ENCODE peak calls at places on chromosome 9, in four cellular contexts. Z is naive thymus-derived CD4-positive, alpha-beta T cell; M is ovary; O is K562. B is an unnamed sample. For H3K4me1, the result is how much of the 10 kb centered on the place peaks cover.

GRCh38 chr9:4106744-4107143 is 193.1 kb downstream of the GLIS3 start:
- DNase-seq in O (no peak), Z (no peak), M (no peak), B (no peak)

GRCh38 chr9:128333368-128333969 is 6.9 kb upstream of the SLC27A4 start:
- DNase-seq in Z (no peak), O (peak), M (no peak), B (no peak)

GRCh38 chr9:89946741-89947140 is 341.9 kb downstream of the GADD45G start:
- DNase-seq in M (no peak), Z (no peak), O (no peak), B (no peak)

GRCh38 chr9:108953983-108954574 is 19.9 kb downstream of the ABITRAM start:
- DNase-seq in M (no peak), O (peak), Z (no peak), B (no peak)

GRCh38 chr9:85940832-85941616 is at the start of gene NAA35:
- DNase-seq in Z (peak), M (peak), O (peak), B (peak)

GRCh38 chr9:967436-967835 is 9.0 kb upstream of the DMRT3 start:
- DNase-seq in M (no peak), Z (no peak), O (no peak), B (no peak)

GRCh38 chr9:82127993-82128710 is 139.6 kb downstream of the SPATA31D1 start:
- DNase-seq in Z (no peak), M (no peak), O (no peak), B (no peak)

GRCh38 chr9:5557606-5558587 is 47.6 kb downstream of the PDCD1LG2 start:
- DNase-seq in M (peak), Z (peak), O (no peak), B (no peak)

GRCh38 chr9:130911254-130912049 is 14.8 kb upstream of the QRFP start:
- DNase-seq in Z (no peak), M (no peak), O (peak), B (no peak)

GRCh38 chr9:18017136-18017535 is 438.3 kb downstream of the SH3GL2 start:
- DNase-seq in O (no peak), Z (no peak), M (no peak), B (no peak)

GRCh38 chr9:9961934-9962333 is 650.9 kb downstream of the PTPRD start:
- DNase-seq in O (no peak), Z (no peak), M (no peak), B (no peak)

GRCh38 chr9:75601280-75601679 is 289.2 kb upstream of the PCSK5 start:
- DNase-seq in M (no peak), Z (no peak), O (no peak), B (no peak)

GRCh38 chr9:16521868-16522381 is 348.5 kb downstream of the BNC2 start:
- DNase-seq in O (no peak), M (peak), Z (no peak), B (no peak)

GRCh38 chr9:14320272-14321245 is 6.6 kb upstream of the NFIB start:
- DNase-seq in Z (no peak), M (no peak), O (no peak), B (no peak)

GRCh38 chr9:91161465-91162275 is 200.0 kb downstream of the AUH start:
- DNase-seq in O (no peak), Z (no peak), M (no peak), B (peak)

GRCh38 chr9:83334320-83334719 is 203.9 kb downstream of the FRMD3 start:
- DNase-seq in Z (peak), M (peak), O (peak), B (peak)

GRCh38 chr9:16384993-16385392 is 485.5 kb downstream of the BNC2 start:
- DNase-seq in O (no peak), M (no peak), Z (no peak), B (no peak)

GRCh38 chr9:35749515-35750255 is 598 bp downstream of the RGP1 start:
- DNase-seq in M (no peak), Z (peak), O (peak), B (no peak)

GRCh38 chr9:4421847-4422246 is 68.4 kb upstream of the SLC1A1 start:
- DNase-seq in Z (no peak), M (no peak), O (no peak), B (no peak)

GRCh38 chr9:34744295-34745221 is 34.6 kb upstream of the CCL21 start:
- DNase-seq in M (no peak), O (no peak), Z (no peak), B (no peak)

GRCh38 chr9:112925058-112925641 is 34.5 kb upstream of the SLC46A2 start:
- DNase-seq in Z (no peak), O (peak), M (no peak), B (no peak)

GRCh38 chr9:108182950-108183381 is 672.8 kb downstream of the ACTL7B start:
- DNase-seq in M (no peak), Z (no peak), O (no peak), B (peak)

GRCh38 chr9:136196465-136197371 is 8.2 kb downstream of the LHX3 start:
- DNase-seq in O (no peak), M (no peak), Z (no peak), B (no peak)

DNA sequence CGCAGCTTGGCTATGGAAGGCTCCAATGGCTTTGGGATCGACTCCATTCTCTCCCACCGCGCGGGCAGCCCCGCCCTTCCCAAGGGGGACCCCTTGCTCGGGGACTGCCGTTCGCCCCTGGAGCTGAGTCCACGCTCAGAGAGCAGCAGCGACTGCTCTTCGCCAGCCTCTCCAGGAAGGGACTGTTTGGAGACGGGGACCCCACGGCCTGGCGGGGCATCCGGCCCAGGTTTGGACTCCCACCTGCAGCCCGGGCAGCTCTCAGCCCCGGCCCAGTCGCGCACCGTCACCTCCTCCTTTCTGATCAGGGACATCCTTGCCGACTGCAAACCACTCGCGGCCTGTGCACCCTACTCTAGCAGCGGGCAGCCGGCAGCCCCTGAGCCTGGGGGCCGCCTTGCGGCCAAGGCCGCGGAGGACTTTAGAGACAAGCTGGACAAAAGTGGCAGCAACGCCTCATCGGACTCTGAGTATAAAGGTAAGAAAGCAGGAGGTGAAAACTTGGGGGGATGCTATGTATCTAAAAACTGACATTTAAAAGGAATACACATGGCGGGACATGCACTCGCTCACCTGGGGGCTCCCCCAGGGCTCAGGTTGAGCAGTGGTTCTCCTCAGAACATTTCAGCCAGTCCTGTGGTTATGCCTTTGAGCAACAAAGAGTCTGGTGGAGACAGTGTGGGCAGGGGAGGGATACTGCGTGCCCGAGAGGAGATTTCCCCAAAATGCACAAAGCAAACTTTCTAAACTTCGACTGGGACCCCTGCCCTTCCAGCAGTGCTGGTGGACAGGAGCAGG is 579 bp downstream of the BARHL1 start:
- DNase-seq in M (no peak), Z (no peak), O (no peak), B (no peak)
- H3K4me1 ChIP-seq in M (under half), Z (under half), O (under half), B (under half)

DNA sequence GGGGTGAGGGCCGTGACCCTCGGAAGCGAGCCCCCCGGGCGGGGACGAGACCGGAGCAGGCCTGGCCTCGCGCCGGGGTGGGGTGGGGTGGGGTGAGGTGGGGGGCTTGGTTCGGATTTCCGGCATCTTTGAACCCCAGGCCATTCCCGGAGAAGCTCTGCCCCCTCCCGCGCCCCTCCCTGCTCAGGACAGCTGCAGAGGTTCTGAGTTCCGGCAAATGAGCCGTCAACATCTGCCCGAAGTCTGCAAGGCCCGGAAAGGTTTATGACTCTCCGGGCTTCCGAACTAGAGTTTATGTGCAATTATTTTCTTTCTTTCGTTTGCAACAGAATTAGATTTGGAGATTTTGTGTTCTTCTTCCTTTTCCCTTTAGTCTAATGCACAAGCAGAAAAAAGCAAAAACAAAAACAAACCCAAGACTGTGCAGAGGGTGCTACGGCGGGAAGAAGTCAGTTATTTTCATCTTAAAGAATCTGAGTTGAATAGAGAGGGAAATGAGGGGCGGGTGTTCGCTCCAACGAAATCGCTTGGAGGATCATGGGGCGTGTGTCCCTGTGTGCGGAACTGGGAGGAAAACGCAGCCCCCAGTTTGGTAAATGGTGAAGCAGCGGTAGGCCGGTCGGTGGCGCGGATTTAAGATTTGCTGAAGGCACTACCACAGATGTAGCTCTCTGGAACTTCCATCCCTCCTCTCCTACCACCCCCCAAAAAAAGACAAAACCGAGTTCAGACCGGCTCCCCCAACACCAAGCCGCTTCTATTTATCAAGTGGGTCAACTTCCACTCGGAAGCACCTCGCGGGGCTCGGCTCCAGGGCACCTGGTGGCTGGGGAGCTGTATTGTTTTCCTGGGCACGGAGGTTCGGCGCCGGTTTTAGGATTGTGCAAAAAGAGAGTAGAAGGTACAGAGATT is 4.8 kb downstream of the LHX2 start:
- DNase-seq in O (no peak), M (no peak), Z (no peak), B (no peak)
- H3K4me3 ChIP-seq in O (no peak), M (no peak), Z (no peak), B (no peak)

DNA sequence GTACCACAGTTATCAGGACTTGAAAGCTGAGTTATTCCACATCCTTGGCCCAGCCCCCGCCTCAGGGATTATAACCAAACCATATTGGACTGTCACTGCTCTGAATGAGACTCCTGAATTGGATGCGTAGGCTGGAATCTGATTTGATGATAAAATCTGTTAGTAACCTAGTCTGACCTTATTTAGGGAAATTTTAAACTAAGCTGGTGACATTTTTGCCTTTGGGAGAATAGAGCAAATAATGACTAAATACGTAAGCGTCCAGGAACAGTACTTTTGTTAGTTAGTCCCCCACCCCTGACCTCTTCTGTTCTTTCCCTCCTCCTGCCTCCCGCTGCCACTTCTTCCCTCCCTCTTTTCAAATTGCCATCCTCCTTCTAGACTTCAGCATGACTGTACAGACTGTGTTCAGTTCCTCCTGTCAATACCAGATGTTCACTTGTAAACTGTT is 92.6 kb downstream of the TLE4 start:
- DNase-seq in Z (no peak), M (no peak), O (no peak), B (no peak)
- H3K4me1 ChIP-seq in Z (under half), M (under half), O (under half), B (under half)

GRCh38 chr9:37026936-37027581 is 7.0 kb downstream of the PAX5 start:
- DNase-seq in Z (no peak), M (no peak), O (no peak), B (no peak)
- H3K4me3 ChIP-seq in Z (peak), M (no peak), O (no peak), B (no peak)

GRCh38 chr9:92761686-92762085 is 2.9 kb downstream of the BICD2 start:
- DNase-seq in O (no peak), M (no peak), Z (no peak), B (no peak)

GRCh38 chr9:92763721-92764380 is 782 bp downstream of the BICD2 start:
- DNase-seq in M (peak), O (peak), Z (peak), B (no peak)

GRCh38 chr9:92764381-92764987 is at the start of gene BICD2:
- DNase-seq in Z (no peak), M (no peak), O (no peak), B (no peak)

GRCh38 chr9:92762196-92762595 is 2.4 kb downstream of the BICD2 start:
- DNase-seq in Z (no peak), O (no peak), M (no peak), B (no peak)

DNA sequence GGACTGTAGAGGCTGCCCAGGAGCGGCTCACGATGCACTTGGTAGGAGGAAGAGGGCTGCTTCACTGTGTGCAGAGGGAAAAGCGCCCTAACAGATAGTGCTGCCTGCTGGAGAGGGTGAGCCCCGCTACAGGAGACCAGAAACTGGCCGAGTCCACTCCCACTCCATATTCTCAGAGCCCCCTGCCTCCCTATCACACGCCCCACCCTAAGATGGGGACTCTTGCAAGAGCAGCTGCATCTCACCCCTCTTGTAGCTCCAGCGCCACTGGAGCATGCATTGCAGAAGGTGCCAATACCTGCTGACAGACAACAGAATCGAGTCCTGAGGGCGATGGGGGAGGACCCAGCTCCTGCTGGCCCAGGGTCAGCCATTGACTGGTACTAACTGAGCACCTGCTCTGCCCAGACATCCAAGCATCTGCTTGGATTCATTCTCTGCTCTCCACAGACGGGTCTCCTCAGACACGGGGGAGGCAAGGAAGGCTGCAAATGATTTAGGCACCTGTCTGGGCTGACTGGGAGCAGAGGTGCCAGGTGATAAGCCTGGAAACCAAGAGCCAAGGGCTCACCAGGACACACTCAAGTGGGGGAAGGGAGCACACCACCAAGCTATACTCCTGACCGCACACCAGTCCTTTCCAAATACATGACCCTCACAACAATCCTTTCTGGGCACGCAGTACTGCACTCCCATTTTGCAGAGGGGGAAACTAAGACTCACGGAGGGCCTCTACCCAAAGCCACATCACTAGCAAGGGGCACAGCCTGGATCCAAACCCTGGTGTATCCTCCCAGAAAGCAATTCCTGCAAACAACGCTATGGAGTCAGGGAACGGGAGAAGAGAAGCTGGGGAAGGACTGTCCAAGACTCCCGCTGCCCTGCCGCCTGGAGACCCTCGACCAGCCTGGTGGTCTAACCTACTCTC is 1.6 kb downstream of the BICD2 start:
- DNase-seq in M (no peak), O (no peak), Z (no peak), B (no peak)
- H3K4me1 ChIP-seq in M (under half), O (under half), Z (under half), B (under half)

GRCh38 chr9:77978086-77978781 is 53.4 kb downstream of the GNAQ start:
- DNase-seq in O (no peak), Z (no peak), M (no peak), B (no peak)

GRCh38 chr9:77981907-77982306 is 49.7 kb downstream of the GNAQ start:
- DNase-seq in O (no peak), M (no peak), Z (no peak), B (no peak)

GRCh38 chr9:77980622-77981021 is 51.0 kb downstream of the GNAQ start:
- DNase-seq in Z (no peak), M (no peak), O (no peak), B (no peak)

GRCh38 chr9:77982985-77983662 is 48.5 kb downstream of the GNAQ start:
- DNase-seq in M (no peak), O (no peak), Z (no peak), B (no peak)

GRCh38 chr9:77981332-77981731 is 50.3 kb downstream of the GNAQ start:
- DNase-seq in M (no peak), O (no peak), Z (no peak), B (no peak)
- H3K4me3 ChIP-seq in M (no peak), O (no peak), Z (no peak), B (no peak)

DNA sequence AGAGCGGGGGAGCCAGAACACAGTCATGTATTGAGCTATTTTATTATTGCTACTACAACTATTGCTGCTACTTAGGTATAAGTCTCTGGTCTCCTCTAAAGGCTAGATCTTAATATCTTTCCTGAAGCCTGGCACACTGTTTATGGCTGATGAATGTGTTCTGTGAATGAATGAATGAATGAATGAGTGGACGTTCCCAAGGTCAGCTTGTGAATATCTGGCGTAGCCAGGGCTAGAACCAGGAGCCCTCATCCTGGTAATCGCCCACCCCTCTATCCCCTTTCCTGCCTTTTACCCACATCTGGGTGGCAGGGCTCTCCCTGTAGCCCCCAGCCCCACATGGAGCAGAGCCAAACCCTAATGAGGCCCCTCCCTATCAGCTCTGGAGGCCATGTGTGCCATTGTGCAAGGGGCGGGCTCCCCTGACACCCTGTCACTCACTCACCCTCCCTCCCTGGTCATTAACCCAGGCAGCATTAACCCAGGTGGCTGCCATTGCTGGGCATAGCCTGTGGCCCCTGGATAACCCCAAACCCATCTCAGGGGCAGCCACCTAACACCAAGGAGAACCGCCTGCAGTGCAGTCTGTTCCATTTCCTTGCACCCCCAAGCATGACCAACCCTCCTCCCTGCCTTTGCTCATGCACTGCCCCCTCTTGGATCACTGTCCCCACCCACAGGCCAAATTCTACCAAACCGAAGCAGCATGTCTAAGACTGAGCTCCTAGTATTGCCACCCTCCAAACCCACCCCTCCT is 2.0 kb upstream of the AKNA start:
- DNase-seq in M (no peak), Z (no peak), O (no peak), B (no peak)
- H3K4me1 ChIP-seq in M (under half), Z (half or more), O (under half), B (under half)

DNA sequence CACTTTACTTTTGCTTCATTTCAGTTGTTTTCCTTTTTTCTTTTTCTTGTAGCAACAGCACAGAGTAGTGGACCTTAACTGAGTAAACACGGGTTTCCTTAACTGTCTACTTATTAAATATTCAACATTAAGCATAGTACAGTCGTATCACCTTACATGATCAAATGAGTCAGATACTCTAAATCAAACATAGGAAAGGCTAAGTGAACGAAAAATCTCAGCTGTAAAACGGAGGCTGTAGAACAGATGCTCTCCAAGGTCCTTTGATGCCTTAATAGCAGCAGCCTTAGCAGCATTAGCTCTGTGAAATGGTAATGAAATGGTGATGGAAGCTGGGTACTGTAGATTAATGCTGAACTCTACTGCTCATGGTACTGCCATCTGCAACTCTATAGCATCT is 1433.3 kb upstream of the C9orf72 start:
- DNase-seq in Z (no peak), O (no peak), M (no peak), B (no peak)
- H3K4me3 ChIP-seq in Z (no peak), O (no peak), M (no peak), B (no peak)